ENCODE peak calls at places on chromosomes 12 and 14, in four cellular contexts. X is HEK293T, C is mesendoderm, R is nephron progenitor cell. D is an unnamed sample.

GRCh38 chr14:101112351-101113107 is 209.0 kb upstream of the RTL1 start:
- DNase-seq in X (no peak), C (no peak), R (no peak), D (no peak)

GRCh38 chr12:62749586-62749985 is 185.4 kb downstream of the PPM1H start:
- DNase-seq in X (no peak), C (no peak), R (no peak), D (no peak)

GRCh38 chr14:87896393-87897380 is 96.3 kb downstream of the GALC start:
- DNase-seq in X (peak), C (peak), R (peak), D (no peak)

GRCh38 chr12:19140381-19141236 is 11.1 kb downstream of the PLEKHA5 start:
- DNase-seq in X (no peak), C (no peak), R (no peak), D (no peak)

GRCh38 chr14:90553921-90554336 is 157.1 kb downstream of the CALM1 start:
- DNase-seq in X (no peak), C (no peak), R (no peak), D (no peak)

GRCh38 chr12:32504626-32505025 is 105.3 kb downstream of the FGD4 start:
- DNase-seq in X (no peak), C (no peak), R (no peak), D (no peak)

GRCh38 chr14:63045234-63045611 is at the start of gene KCNH5:
- DNase-seq in X (peak), C (peak), R (peak), D (peak)

GRCh38 chr12:34357791-34358190 is 335.5 kb downstream of the ALG10 start:
- DNase-seq in X (no peak), C (no peak), R (no peak), D (no peak)

GRCh38 chr12:86376052-86376451 is 119.9 kb upstream of the MGAT4C start:
- DNase-seq in X (peak), C (peak), R (no peak), D (peak)

GRCh38 chr12:105922670-105923102 is 216.1 kb downstream of the NUAK1 start:
- DNase-seq in X (no peak), C (no peak), R (no peak), D (no peak)

GRCh38 chr12:32906407-32907165 is 10.0 kb upstream of the PKP2 start:
- DNase-seq in X (no peak), C (no peak), R (no peak), D (no peak)

GRCh38 chr12:110372056-110372425 is 31.5 kb downstream of the ANAPC7 start:
- DNase-seq in X (no peak), C (no peak), R (no peak), D (no peak)

GRCh38 chr12:6230321-6231110 is 30.3 kb downstream of the CD9 start:
- DNase-seq in X (no peak), C (no peak), R (no peak), D (no peak)

GRCh38 chr14:59161571-59162175 is 26.8 kb upstream of the DAAM1 start:
- DNase-seq in X (no peak), C (peak), R (peak), D (no peak)

D was measured in BE2C.